ENCODE peak calls at places on chromosomes 4 and X, in seven cellular contexts. U is mucosa of descending colon, T is kidney epithelial cell, P is prostate gland, D is neural progenitor cell, O is AG10803, Y is mammary epithelial cell. E is an unnamed sample.

GRCh38 chr4:32140636-32141035 is 1420.5 kb downstream of the PCDH7 start:
- DNase-seq in D (no peak), O (peak; percentile 52), Y (peak; percentile 97), U (no peak), T (peak; percentile 83), P (no peak), E (no peak)

GRCh38 chrX:110108381-110108796 is 105.5 kb downstream of the TMEM164 start:
- DNase-seq in O (peak; percentile 15), P (no peak), Y (no peak), D (no peak), U (no peak), T (no peak), E (no peak)

GRCh38 chr4:87974856-87975462 is 555 bp upstream of the SPP1 start:
- DNase-seq in U (no peak), P (no peak), T (peak; percentile 57), O (no peak), D (no peak), Y (peak; percentile 24), E (peak; percentile 46)

GRCh38 chrX:140664939-140665338 is 44.6 kb upstream of the LINC00632 start:
- DNase-seq in P (no peak), Y (peak; percentile 13), T (no peak), O (peak; percentile 33), D (no peak), U (no peak), E (no peak)

GRCh38 chrX:129777218-129777768 is 2.5 kb upstream of the SASH3 start:
- DNase-seq in O (no peak), Y (no peak), T (no peak), D (no peak), U (peak; percentile 90), P (peak; percentile 13), E (peak; percentile 38)

GRCh38 chr4:114401483-114401882 is 197.1 kb upstream of the UGT8 start:
- DNase-seq in P (no peak), T (no peak), D (no peak), Y (no peak), U (no peak), O (no peak), E (no peak)

GRCh38 chrX:41561045-41561444 is 113.9 kb downstream of the NYX start:
- DNase-seq in P (no peak), U (no peak), T (peak; percentile 63), O (peak; percentile 68), Y (peak; percentile 77), D (no peak), E (no peak)

GRCh38 chrX:15564981-15565579 is 35.7 kb downstream of the ACE2 start:
- DNase-seq in O (peak; percentile 51), T (no peak), D (peak; percentile 70), U (peak; percentile 53), Y (peak; percentile 80), P (peak; percentile 67), E (peak; percentile 70)

GRCh38 chr4:31034550-31034949 is 314.4 kb downstream of the PCDH7 start:
- DNase-seq in O (no peak), P (no peak), D (no peak), T (no peak), Y (no peak), U (no peak), E (no peak)

GRCh38 chr4:60201052-60201673 is 999.0 kb upstream of the ADGRL3 start:
- DNase-seq in T (peak; percentile 7), Y (peak; percentile 22), D (peak; percentile 66), P (no peak), O (peak; percentile 35), U (no peak), E (peak; percentile 34)

GRCh38 chrX:128807367-128807766 is 715.9 kb downstream of the SMARCA1 start:
- DNase-seq in D (no peak), O (no peak), U (no peak), P (no peak), T (no peak), Y (no peak), E (no peak)

GRCh38 chr4:110637408-110638131 is 14.7 kb upstream of the PITX2 start:
- DNase-seq in T (no peak), P (no peak), U (no peak), O (peak; percentile 15), Y (no peak), D (peak; percentile 68), E (no peak)
- TF ChIP-seq CTCF in T (peak; percentile 19), P (no peak), U (no peak), O (peak; percentile 39), Y (no peak), D (peak; percentile 47), E (no peak)

DNA sequence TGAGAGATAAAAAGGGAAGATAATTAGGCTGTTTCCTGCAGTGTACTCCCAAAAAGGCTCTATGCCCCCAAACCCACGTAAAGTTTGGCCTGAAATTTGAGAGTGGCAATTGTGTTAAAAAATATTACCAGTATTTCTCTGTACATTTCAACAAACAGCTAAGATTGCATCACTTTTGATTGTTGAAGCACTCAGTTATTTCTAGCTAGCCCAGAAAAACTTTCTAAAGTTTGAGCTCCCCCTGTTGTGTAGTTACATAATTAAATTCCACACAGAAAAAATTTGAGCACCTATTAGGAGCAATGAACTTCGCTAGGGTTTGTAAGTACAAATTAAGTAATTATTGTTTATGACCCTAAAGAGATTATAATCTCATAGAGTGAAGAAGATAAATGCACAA is 109.4 kb downstream of the DLG3 start:
- DNase-seq in Y (peak; percentile 7), O (peak; percentile 42), P (no peak), D (no peak), T (no peak), U (no peak), E (no peak)
- TF ChIP-seq CTCF in Y (no peak), O (peak; percentile 30), P (peak; percentile 30), D (peak; percentile 19), T (peak; percentile 8), U (no peak), E (peak; percentile 18)

GRCh38 chrX:45322382-45322781 is 121.7 kb upstream of the DIPK2B start:
- DNase-seq in U (no peak), T (peak; percentile 10), D (peak; percentile 34), P (peak; percentile 41), Y (peak; percentile 74), O (peak; percentile 86), E (peak; percentile 45)
- TF ChIP-seq CTCF in U (no peak), T (peak; percentile 42), D (peak; percentile 47), P (peak; percentile 49), Y (peak; percentile 66), O (peak; percentile 68), E (peak; percentile 29)

GRCh38 chr4:1763550-1764080 is 29.5 kb upstream of the FGFR3 start:
- DNase-seq in T (no peak), U (no peak), P (no peak), Y (no peak), O (peak; percentile 48), D (peak; percentile 39), E (no peak)
- TF ChIP-seq CTCF in T (no peak), U (no peak), P (no peak), Y (no peak), O (peak; percentile 22), D (peak; percentile 6), E (no peak)

E was measured in Calu3.